ENCODE peak calls at places on chromosomes 7 and 10, in six cellular contexts. One of them, this sample, is unnamed.
A peak's percentile ranks its signal among the peaks of the same experiment; 100 is the strongest.

GRCh38 chr10:124569623-124570470 is 108.2 kb downstream of the LHPP start:
- DNase-seq in activated effector memory CD4-positive, alpha-beta T cell treated with anti-CD3 and anti-CD28 coated beads, Interleukin-2, amount 50 U/mL, for 16 hours: no peak
- DNase-seq in M059J: no peak
- DNase-seq in NCI-H1436: no peak
- DNase-seq in activated CD8-positive, alpha-beta memory T cell treated with anti-CD3 and anti-CD28 coated beads, Interleukin-2, amount 50 U/mL, for 48 hours: no peak
- DNase-seq in glutamatergic neuron: peak; percentile 4
- DNase-seq in this sample: no peak

GRCh38 chr10:76071638-76072317 is 640.4 kb downstream of the LRMDA start:
- DNase-seq in activated effector memory CD4-positive, alpha-beta T cell treated with anti-CD3 and anti-CD28 coated beads, Interleukin-2, amount 50 U/mL, for 16 hours: no peak
- DNase-seq in M059J: peak; percentile 48
- DNase-seq in NCI-H1436: no peak
- DNase-seq in activated CD8-positive, alpha-beta memory T cell treated with anti-CD3 and anti-CD28 coated beads, Interleukin-2, amount 50 U/mL, for 48 hours: no peak
- DNase-seq in glutamatergic neuron: no peak
- DNase-seq in this sample: no peak

GRCh38 chr10:102646610-102647432 is 2.5 kb downstream of the TRIM8 start:
- DNase-seq in activated effector memory CD4-positive, alpha-beta T cell treated with anti-CD3 and anti-CD28 coated beads, Interleukin-2, amount 50 U/mL, for 16 hours: peak; percentile 82
- DNase-seq in M059J: no peak
- DNase-seq in NCI-H1436: no peak
- DNase-seq in activated CD8-positive, alpha-beta memory T cell treated with anti-CD3 and anti-CD28 coated beads, Interleukin-2, amount 50 U/mL, for 48 hours: no peak
- DNase-seq in glutamatergic neuron: peak; percentile 52
- DNase-seq in this sample: no peak

GRCh38 chr7:149202831-149203231 is 7.5 kb downstream of the ZNF282 start:
- DNase-seq in activated effector memory CD4-positive, alpha-beta T cell treated with anti-CD3 and anti-CD28 coated beads, Interleukin-2, amount 50 U/mL, for 16 hours: no peak
- DNase-seq in M059J: no peak
- DNase-seq in NCI-H1436: no peak
- DNase-seq in activated CD8-positive, alpha-beta memory T cell treated with anti-CD3 and anti-CD28 coated beads, Interleukin-2, amount 50 U/mL, for 48 hours: no peak
- DNase-seq in glutamatergic neuron: no peak
- DNase-seq in this sample: no peak

GRCh38 chr10:91519899-91520514 is 109.9 kb downstream of the HECTD2 start:
- DNase-seq in activated effector memory CD4-positive, alpha-beta T cell treated with anti-CD3 and anti-CD28 coated beads, Interleukin-2, amount 50 U/mL, for 16 hours: no peak
- DNase-seq in M059J: no peak
- DNase-seq in NCI-H1436: no peak
- DNase-seq in activated CD8-positive, alpha-beta memory T cell treated with anti-CD3 and anti-CD28 coated beads, Interleukin-2, amount 50 U/mL, for 48 hours: no peak
- DNase-seq in glutamatergic neuron: no peak
- DNase-seq in this sample: no peak

GRCh38 chr10:43712821-43713584 is 64.3 kb upstream of the ZNF32 start:
- DNase-seq in activated effector memory CD4-positive, alpha-beta T cell treated with anti-CD3 and anti-CD28 coated beads, Interleukin-2, amount 50 U/mL, for 16 hours: no peak
- DNase-seq in M059J: no peak
- DNase-seq in NCI-H1436: no peak
- DNase-seq in activated CD8-positive, alpha-beta memory T cell treated with anti-CD3 and anti-CD28 coated beads, Interleukin-2, amount 50 U/mL, for 48 hours: no peak
- DNase-seq in glutamatergic neuron: no peak
- DNase-seq in this sample: no peak

GRCh38 chr10:944034-944831 is 12.7 kb upstream of the LARP4B start:
- DNase-seq in activated effector memory CD4-positive, alpha-beta T cell treated with anti-CD3 and anti-CD28 coated beads, Interleukin-2, amount 50 U/mL, for 16 hours: peak; percentile 71
- DNase-seq in M059J: peak; percentile 20
- DNase-seq in NCI-H1436: no peak
- DNase-seq in activated CD8-positive, alpha-beta memory T cell treated with anti-CD3 and anti-CD28 coated beads, Interleukin-2, amount 50 U/mL, for 48 hours: peak; percentile 62
- DNase-seq in glutamatergic neuron: no peak
- DNase-seq in this sample: peak; percentile 3

GRCh38 chr10:99457808-99458207 is 27.4 kb upstream of the GOT1 start:
- DNase-seq in activated effector memory CD4-positive, alpha-beta T cell treated with anti-CD3 and anti-CD28 coated beads, Interleukin-2, amount 50 U/mL, for 16 hours: no peak
- DNase-seq in M059J: peak; percentile 62
- DNase-seq in NCI-H1436: no peak
- DNase-seq in activated CD8-positive, alpha-beta memory T cell treated with anti-CD3 and anti-CD28 coated beads, Interleukin-2, amount 50 U/mL, for 48 hours: no peak
- DNase-seq in glutamatergic neuron: no peak
- DNase-seq in this sample: no peak

GRCh38 chr10:90461437-90462155 is 396.2 kb downstream of the HTR7 start:
- DNase-seq in activated effector memory CD4-positive, alpha-beta T cell treated with anti-CD3 and anti-CD28 coated beads, Interleukin-2, amount 50 U/mL, for 16 hours: no peak
- DNase-seq in M059J: peak; percentile 73
- DNase-seq in NCI-H1436: no peak
- DNase-seq in activated CD8-positive, alpha-beta memory T cell treated with anti-CD3 and anti-CD28 coated beads, Interleukin-2, amount 50 U/mL, for 48 hours: no peak
- DNase-seq in glutamatergic neuron: no peak
- DNase-seq in this sample: no peak

GRCh38 chr7:80542398-80542797 is 30.5 kb upstream of the GNAT3 start:
- DNase-seq in activated effector memory CD4-positive, alpha-beta T cell treated with anti-CD3 and anti-CD28 coated beads, Interleukin-2, amount 50 U/mL, for 16 hours: no peak
- DNase-seq in M059J: peak; percentile 95
- DNase-seq in NCI-H1436: no peak
- DNase-seq in activated CD8-positive, alpha-beta memory T cell treated with anti-CD3 and anti-CD28 coated beads, Interleukin-2, amount 50 U/mL, for 48 hours: no peak
- DNase-seq in glutamatergic neuron: no peak
- DNase-seq in this sample: no peak

GRCh38 chr10:100359030-100359432 is 12.0 kb downstream of the SCD start:
- DNase-seq in activated effector memory CD4-positive, alpha-beta T cell treated with anti-CD3 and anti-CD28 coated beads, Interleukin-2, amount 50 U/mL, for 16 hours: no peak
- DNase-seq in M059J: no peak
- DNase-seq in NCI-H1436: no peak
- DNase-seq in activated CD8-positive, alpha-beta memory T cell treated with anti-CD3 and anti-CD28 coated beads, Interleukin-2, amount 50 U/mL, for 48 hours: no peak
- DNase-seq in glutamatergic neuron: no peak
- DNase-seq in this sample: no peak

GRCh38 chr7:83161186-83161585 is 1.5 kb downstream of the PCLO start:
- DNase-seq in activated effector memory CD4-positive, alpha-beta T cell treated with anti-CD3 and anti-CD28 coated beads, Interleukin-2, amount 50 U/mL, for 16 hours: no peak
- DNase-seq in M059J: peak; percentile 28
- DNase-seq in NCI-H1436: no peak
- DNase-seq in activated CD8-positive, alpha-beta memory T cell treated with anti-CD3 and anti-CD28 coated beads, Interleukin-2, amount 50 U/mL, for 48 hours: no peak
- DNase-seq in glutamatergic neuron: no peak
- DNase-seq in this sample: no peak

GRCh38 chr10:47030191-47030698 is 119.0 kb downstream of the PTPN20 start:
- DNase-seq in activated effector memory CD4-positive, alpha-beta T cell treated with anti-CD3 and anti-CD28 coated beads, Interleukin-2, amount 50 U/mL, for 16 hours: peak; percentile 33
- DNase-seq in M059J: no peak
- DNase-seq in NCI-H1436: no peak
- DNase-seq in activated CD8-positive, alpha-beta memory T cell treated with anti-CD3 and anti-CD28 coated beads, Interleukin-2, amount 50 U/mL, for 48 hours: peak; percentile 18
- DNase-seq in glutamatergic neuron: peak; percentile 5
- DNase-seq in this sample: no peak

GRCh38 chr7:28990200-28990960 is 32.2 kb upstream of the TRIL start:
- DNase-seq in activated effector memory CD4-positive, alpha-beta T cell treated with anti-CD3 and anti-CD28 coated beads, Interleukin-2, amount 50 U/mL, for 16 hours: no peak
- DNase-seq in M059J: peak; percentile 47
- DNase-seq in NCI-H1436: no peak
- DNase-seq in activated CD8-positive, alpha-beta memory T cell treated with anti-CD3 and anti-CD28 coated beads, Interleukin-2, amount 50 U/mL, for 48 hours: no peak
- DNase-seq in glutamatergic neuron: peak; percentile 39
- DNase-seq in this sample: no peak

GRCh38 chr10:88702848-88703597 is 3.0 kb upstream of the LIPK start:
- DNase-seq in activated effector memory CD4-positive, alpha-beta T cell treated with anti-CD3 and anti-CD28 coated beads, Interleukin-2, amount 50 U/mL, for 16 hours: no peak
- DNase-seq in M059J: peak; percentile 84
- DNase-seq in NCI-H1436: no peak
- DNase-seq in activated CD8-positive, alpha-beta memory T cell treated with anti-CD3 and anti-CD28 coated beads, Interleukin-2, amount 50 U/mL, for 48 hours: no peak
- DNase-seq in glutamatergic neuron: no peak
- DNase-seq in this sample: no peak

GRCh38 chr10:81838950-81839349 is 36.0 kb upstream of the NRG3 start:
- DNase-seq in activated effector memory CD4-positive, alpha-beta T cell treated with anti-CD3 and anti-CD28 coated beads, Interleukin-2, amount 50 U/mL, for 16 hours: no peak
- DNase-seq in M059J: no peak
- DNase-seq in NCI-H1436: no peak
- DNase-seq in activated CD8-positive, alpha-beta memory T cell treated with anti-CD3 and anti-CD28 coated beads, Interleukin-2, amount 50 U/mL, for 48 hours: no peak
- DNase-seq in glutamatergic neuron: peak; percentile 24
- DNase-seq in this sample: no peak

GRCh38 chr7:151175047-151175792 is 7.7 kb upstream of the GBX1 start:
- DNase-seq in activated effector memory CD4-positive, alpha-beta T cell treated with anti-CD3 and anti-CD28 coated beads, Interleukin-2, amount 50 U/mL, for 16 hours: no peak
- DNase-seq in M059J: no peak
- DNase-seq in NCI-H1436: no peak
- DNase-seq in activated CD8-positive, alpha-beta memory T cell treated with anti-CD3 and anti-CD28 coated beads, Interleukin-2, amount 50 U/mL, for 48 hours: peak; percentile 48
- DNase-seq in glutamatergic neuron: no peak
- DNase-seq in this sample: no peak

GRCh38 chr10:60490013-60490412 is 100.3 kb upstream of the ANK3 start:
- DNase-seq in activated effector memory CD4-positive, alpha-beta T cell treated with anti-CD3 and anti-CD28 coated beads, Interleukin-2, amount 50 U/mL, for 16 hours: no peak
- DNase-seq in M059J: peak; percentile 35
- DNase-seq in NCI-H1436: no peak
- DNase-seq in activated CD8-positive, alpha-beta memory T cell treated with anti-CD3 and anti-CD28 coated beads, Interleukin-2, amount 50 U/mL, for 48 hours: no peak
- DNase-seq in glutamatergic neuron: no peak
- DNase-seq in this sample: no peak

GRCh38 chr7:101243786-101244384 is 996 bp downstream of the FIS1 start:
- DNase-seq in activated effector memory CD4-positive, alpha-beta T cell treated with anti-CD3 and anti-CD28 coated beads, Interleukin-2, amount 50 U/mL, for 16 hours: no peak
- DNase-seq in M059J: no peak
- DNase-seq in NCI-H1436: no peak
- DNase-seq in activated CD8-positive, alpha-beta memory T cell treated with anti-CD3 and anti-CD28 coated beads, Interleukin-2, amount 50 U/mL, for 48 hours: no peak
- DNase-seq in glutamatergic neuron: no peak
- DNase-seq in this sample: no peak

GRCh38 chr7:55517936-55518689 is 54.2 kb downstream of the VOPP1 start:
- DNase-seq in activated effector memory CD4-positive, alpha-beta T cell treated with anti-CD3 and anti-CD28 coated beads, Interleukin-2, amount 50 U/mL, for 16 hours: no peak
- DNase-seq in M059J: no peak
- DNase-seq in NCI-H1436: no peak
- DNase-seq in activated CD8-positive, alpha-beta memory T cell treated with anti-CD3 and anti-CD28 coated beads, Interleukin-2, amount 50 U/mL, for 48 hours: no peak
- DNase-seq in glutamatergic neuron: no peak
- DNase-seq in this sample: no peak

GRCh38 chr10:63166742-63167258 is 33.7 kb downstream of the NRBF2 start:
- DNase-seq in activated effector memory CD4-positive, alpha-beta T cell treated with anti-CD3 and anti-CD28 coated beads, Interleukin-2, amount 50 U/mL, for 16 hours: no peak
- DNase-seq in M059J: peak; percentile 80
- DNase-seq in NCI-H1436: peak; percentile 53
- DNase-seq in activated CD8-positive, alpha-beta memory T cell treated with anti-CD3 and anti-CD28 coated beads, Interleukin-2, amount 50 U/mL, for 48 hours: no peak
- DNase-seq in glutamatergic neuron: no peak
- DNase-seq in this sample: peak; percentile 0

GRCh38 chr7:147903871-147904576 is 686.5 kb upstream of the C7orf33 start:
- DNase-seq in activated effector memory CD4-positive, alpha-beta T cell treated with anti-CD3 and anti-CD28 coated beads, Interleukin-2, amount 50 U/mL, for 16 hours: no peak
- DNase-seq in M059J: no peak
- DNase-seq in NCI-H1436: no peak
- DNase-seq in activated CD8-positive, alpha-beta memory T cell treated with anti-CD3 and anti-CD28 coated beads, Interleukin-2, amount 50 U/mL, for 48 hours: no peak
- DNase-seq in glutamatergic neuron: no peak
- DNase-seq in this sample: no peak

GRCh38 chr7:150962743-150963399 is 15.2 kb downstream of the KCNH2 start:
- DNase-seq in activated effector memory CD4-positive, alpha-beta T cell treated with anti-CD3 and anti-CD28 coated beads, Interleukin-2, amount 50 U/mL, for 16 hours: peak; percentile 83
- DNase-seq in M059J: no peak
- DNase-seq in NCI-H1436: no peak
- DNase-seq in activated CD8-positive, alpha-beta memory T cell treated with anti-CD3 and anti-CD28 coated beads, Interleukin-2, amount 50 U/mL, for 48 hours: peak; percentile 78
- DNase-seq in glutamatergic neuron: peak; percentile 85
- DNase-seq in this sample: no peak

GRCh38 chr7:157005456-157006204 is 4.8 kb downstream of the MNX1 start:
- DNase-seq in activated effector memory CD4-positive, alpha-beta T cell treated with anti-CD3 and anti-CD28 coated beads, Interleukin-2, amount 50 U/mL, for 16 hours: no peak
- DNase-seq in M059J: no peak
- DNase-seq in NCI-H1436: no peak
- DNase-seq in activated CD8-positive, alpha-beta memory T cell treated with anti-CD3 and anti-CD28 coated beads, Interleukin-2, amount 50 U/mL, for 48 hours: peak; percentile 60
- DNase-seq in glutamatergic neuron: no peak
- DNase-seq in this sample: no peak

GRCh38 chr7:31729195-31729804 is 42.3 kb downstream of the PPP1R17 start:
- DNase-seq in activated effector memory CD4-positive, alpha-beta T cell treated with anti-CD3 and anti-CD28 coated beads, Interleukin-2, amount 50 U/mL, for 16 hours: no peak
- DNase-seq in M059J: no peak
- DNase-seq in NCI-H1436: no peak
- DNase-seq in activated CD8-positive, alpha-beta memory T cell treated with anti-CD3 and anti-CD28 coated beads, Interleukin-2, amount 50 U/mL, for 48 hours: no peak
- DNase-seq in glutamatergic neuron: no peak
- DNase-seq in this sample: no peak

GRCh38 chr10:110499796-110500514 is 2.2 kb downstream of the DUSP5 start:
- DNase-seq in activated effector memory CD4-positive, alpha-beta T cell treated with anti-CD3 and anti-CD28 coated beads, Interleukin-2, amount 50 U/mL, for 16 hours: no peak
- DNase-seq in M059J: no peak
- DNase-seq in NCI-H1436: no peak
- DNase-seq in activated CD8-positive, alpha-beta memory T cell treated with anti-CD3 and anti-CD28 coated beads, Interleukin-2, amount 50 U/mL, for 48 hours: no peak
- DNase-seq in glutamatergic neuron: no peak
- DNase-seq in this sample: no peak

GRCh38 chr7:84251183-84251845 is 56.7 kb upstream of the SEMA3A start:
- DNase-seq in activated effector memory CD4-positive, alpha-beta T cell treated with anti-CD3 and anti-CD28 coated beads, Interleukin-2, amount 50 U/mL, for 16 hours: no peak
- DNase-seq in M059J: peak; percentile 92
- DNase-seq in NCI-H1436: no peak
- DNase-seq in activated CD8-positive, alpha-beta memory T cell treated with anti-CD3 and anti-CD28 coated beads, Interleukin-2, amount 50 U/mL, for 48 hours: no peak
- DNase-seq in glutamatergic neuron: no peak
- DNase-seq in this sample: no peak

GRCh38 chr7:46705416-46706255 is 784.6 kb upstream of the IGFBP3 start:
- DNase-seq in activated effector memory CD4-positive, alpha-beta T cell treated with anti-CD3 and anti-CD28 coated beads, Interleukin-2, amount 50 U/mL, for 16 hours: no peak
- DNase-seq in M059J: peak; percentile 19
- DNase-seq in NCI-H1436: no peak
- DNase-seq in activated CD8-positive, alpha-beta memory T cell treated with anti-CD3 and anti-CD28 coated beads, Interleukin-2, amount 50 U/mL, for 48 hours: no peak
- DNase-seq in glutamatergic neuron: no peak
- DNase-seq in this sample: no peak

GRCh38 chr7:84912993-84913635 is 273.7 kb downstream of the SEMA3D start:
- DNase-seq in activated effector memory CD4-positive, alpha-beta T cell treated with anti-CD3 and anti-CD28 coated beads, Interleukin-2, amount 50 U/mL, for 16 hours: no peak
- DNase-seq in M059J: peak; percentile 45
- DNase-seq in NCI-H1436: no peak
- DNase-seq in activated CD8-positive, alpha-beta memory T cell treated with anti-CD3 and anti-CD28 coated beads, Interleukin-2, amount 50 U/mL, for 48 hours: no peak
- DNase-seq in glutamatergic neuron: no peak
- DNase-seq in this sample: no peak

GRCh38 chr10:93294004-93294403 is 188.1 kb downstream of the MYOF start:
- DNase-seq in activated effector memory CD4-positive, alpha-beta T cell treated with anti-CD3 and anti-CD28 coated beads, Interleukin-2, amount 50 U/mL, for 16 hours: no peak
- DNase-seq in M059J: peak; percentile 55
- DNase-seq in NCI-H1436: no peak
- DNase-seq in activated CD8-positive, alpha-beta memory T cell treated with anti-CD3 and anti-CD28 coated beads, Interleukin-2, amount 50 U/mL, for 48 hours: no peak
- DNase-seq in glutamatergic neuron: no peak
- DNase-seq in this sample: no peak

GRCh38 chr10:100978896-100979185 is 8.5 kb downstream of the MRPL43 start:
- DNase-seq in activated effector memory CD4-positive, alpha-beta T cell treated with anti-CD3 and anti-CD28 coated beads, Interleukin-2, amount 50 U/mL, for 16 hours: no peak
- DNase-seq in M059J: no peak
- DNase-seq in NCI-H1436: no peak
- DNase-seq in activated CD8-positive, alpha-beta memory T cell treated with anti-CD3 and anti-CD28 coated beads, Interleukin-2, amount 50 U/mL, for 48 hours: no peak
- DNase-seq in glutamatergic neuron: no peak
- DNase-seq in this sample: no peak

This sample was measured in NCI-H2107.